ENCODE peak calls at places on chromosome 4, in six cellular contexts. I is mammary epithelial cell, X is testis, U is cardiac muscle cell, S is HL-60, D is heart left ventricle. R is an unnamed sample.

GRCh38 chr4:26452565-26453531 is 37.4 kb downstream of the CCKAR start:
- DNase-seq in X (no peak), U (no peak), D (no peak), S (no peak), I (no peak), R (peak)

GRCh38 chr4:122259849-122260248 is 107.7 kb downstream of the BLTP1 start:
- DNase-seq in U (no peak), I (no peak), X (no peak), D (no peak), S (no peak), R (no peak)

GRCh38 chr4:139214039-139214534 is 37.1 kb upstream of the ELF2 start:
- DNase-seq in S (peak), I (no peak), X (peak), D (no peak), U (no peak), R (peak)

GRCh38 chr4:181909368-181909767 is 333.8 kb upstream of the TENM3 start:
- DNase-seq in S (no peak), D (no peak), I (peak), X (no peak), U (peak), R (peak)

GRCh38 chr4:122831515-122832196 is 5.0 kb downstream of the FGF2 start:
- DNase-seq in I (peak), S (no peak), X (no peak), U (no peak), D (no peak), R (no peak)

GRCh38 chr4:52172166-52172565 is 121.1 kb downstream of the SPATA18 start:
- DNase-seq in X (peak), I (peak), S (peak), U (peak), D (no peak), R (no peak)

GRCh38 chr4:184397516-184398163 is 76.7 kb downstream of the IRF2 start:
- DNase-seq in S (no peak), U (peak), D (no peak), X (peak), I (no peak), R (peak)

GRCh38 chr4:119212964-119213606 is 572 bp downstream of the USP53 start:
- DNase-seq in X (peak), S (peak), D (peak), I (peak), U (peak), R (peak)

GRCh38 chr4:3403104-3403906 is 38.5 kb upstream of the HGFAC start:
- DNase-seq in U (no peak), X (no peak), D (peak), I (no peak), S (no peak), R (no peak)

GRCh38 chr4:105414316-105414715 is 59.5 kb downstream of the PPA2 start:
- DNase-seq in D (no peak), S (no peak), U (no peak), X (no peak), I (no peak), R (peak)

GRCh38 chr4:139501117-139501516 is 47.2 kb downstream of the RAB33B start:
- DNase-seq in U (no peak), D (no peak), S (no peak), X (no peak), I (no peak), R (no peak)

GRCh38 chr4:47933798-47934197 is 19.4 kb upstream of the NFXL1 start:
- DNase-seq in D (no peak), I (peak), U (peak), S (no peak), X (no peak), R (no peak)

GRCh38 chr4:650951-651883 is 22.9 kb downstream of the ATP5ME start:
- DNase-seq in X (no peak), U (no peak), D (peak), S (no peak), I (peak), R (peak)

GRCh38 chr4:176775326-176775725 is 17.4 kb downstream of the VEGFC start:
- DNase-seq in X (no peak), D (no peak), S (no peak), U (peak), I (no peak), R (no peak)

GRCh38 chr4:119070301-119070700 is 65.3 kb upstream of the MYOZ2 start:
- DNase-seq in X (no peak), D (no peak), U (no peak), S (no peak), I (peak), R (no peak)

GRCh38 chr4:123349401-123350190 is 47.0 kb upstream of the SPRY1 start:
- DNase-seq in X (peak), I (no peak), D (no peak), S (no peak), U (peak), R (peak)

GRCh38 chr4:165965503-165965902 is 92.5 kb downstream of the TLL1 start:
- DNase-seq in X (no peak), D (no peak), I (peak), S (no peak), U (no peak), R (no peak)

GRCh38 chr4:3111461-3111860 is 37.0 kb downstream of the HTT start:
- DNase-seq in D (no peak), S (no peak), X (no peak), I (no peak), U (peak), R (peak)

GRCh38 chr4:115844180-115844579 is 730.8 kb upstream of the NDST4 start:
- DNase-seq in U (no peak), D (no peak), X (no peak), S (no peak), I (no peak), R (no peak)

GRCh38 chr4:6313216-6313615 is 43.6 kb downstream of the WFS1 start:
- DNase-seq in X (no peak), U (no peak), I (peak), D (no peak), S (no peak), R (no peak)
- TF ChIP-seq CTCF in X (no peak), U (no peak), I (no peak), D (no peak), S (no peak), R (no peak)

DNA sequence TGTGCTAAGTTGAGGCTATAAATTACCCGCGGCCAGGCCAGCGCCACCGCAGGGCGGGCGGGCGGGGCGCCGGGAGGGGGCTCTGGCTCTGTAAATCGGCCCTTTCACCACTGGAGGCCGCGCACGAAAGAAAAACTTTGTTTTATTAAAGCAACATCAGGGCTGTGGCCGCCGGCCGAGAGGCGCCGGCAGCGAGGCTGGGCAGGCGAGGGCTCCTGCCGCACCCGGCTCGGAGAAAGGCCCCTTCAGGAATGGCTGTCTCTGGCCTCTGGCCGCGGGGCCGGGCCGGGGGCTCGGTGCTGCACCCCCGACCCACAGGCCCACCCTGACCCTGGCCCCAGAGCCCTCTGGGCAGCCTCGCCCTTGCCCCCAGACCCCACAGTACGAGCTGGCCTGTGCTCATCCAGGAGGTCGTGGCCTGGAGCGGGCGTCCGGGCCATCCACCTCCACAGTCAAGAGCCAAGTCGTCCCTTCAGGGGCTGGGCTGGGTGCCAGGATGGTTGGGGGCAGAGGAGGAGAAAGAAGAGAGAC is 29.5 kb upstream of the FGFR3 start:
- DNase-seq in D (no peak), I (no peak), X (peak), U (peak), S (peak), R (peak)
- H3K4me3 ChIP-seq in D (peak), I (no peak), X (no peak), U (no peak), S (no peak), R (no peak)

GRCh38 chr4:99300934-99301333 is 10.1 kb upstream of the ADH1A start:
- DNase-seq in D (peak), S (no peak), I (peak), X (peak), U (peak), R (no peak)

GRCh38 chr4:99305638-99306380 is 15.0 kb upstream of the ADH1A start:
- DNase-seq in X (no peak), D (no peak), S (no peak), I (no peak), U (no peak), R (no peak)

DNA sequence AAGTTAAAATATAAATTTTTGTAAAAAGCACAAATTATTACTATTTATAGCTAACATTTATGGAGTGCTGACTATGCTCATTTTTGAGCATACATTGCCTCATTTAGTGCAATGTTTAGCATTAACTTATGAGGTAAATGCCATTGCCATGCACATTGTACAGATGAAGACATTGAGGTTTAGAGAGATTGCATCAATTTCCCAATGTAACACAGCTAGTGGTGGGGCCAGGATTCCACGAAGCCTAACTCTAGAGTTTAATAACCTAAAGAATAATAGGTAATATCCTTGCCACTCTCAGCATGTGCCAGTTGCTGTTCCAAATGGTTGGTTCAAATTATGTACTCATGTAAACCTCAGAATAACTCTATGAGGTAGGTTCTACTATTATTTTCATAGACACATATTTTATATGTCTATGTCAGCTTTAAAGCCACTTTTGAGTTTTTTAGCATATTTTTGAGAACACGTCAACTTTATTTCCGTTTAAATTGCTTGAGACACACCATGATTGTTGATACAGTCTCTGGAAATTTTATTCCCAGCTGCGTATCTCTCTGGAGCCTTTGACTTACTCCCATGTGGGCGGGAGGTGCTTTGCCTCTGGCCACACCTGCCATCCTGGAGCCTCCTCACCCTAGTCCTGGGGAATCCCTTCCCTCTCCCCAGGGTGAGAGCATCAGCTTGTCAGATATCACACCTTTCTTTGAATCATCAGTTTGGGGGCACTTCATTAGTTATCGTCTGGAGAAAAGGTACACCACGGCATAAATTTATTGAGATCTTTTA is 10.8 kb upstream of the ADH1A start:
- DNase-seq in X (no peak), S (no peak), I (no peak), U (peak), D (no peak), R (no peak)
- H3K27ac ChIP-seq in X (peak), S (no peak), I (no peak), U (no peak), D (peak), R (no peak)

GRCh38 chr4:64305565-64306254 is 103.5 kb downstream of the TECRL start:
- DNase-seq in X (no peak), D (no peak), U (no peak), S (no peak), I (no peak), R (no peak)
- TF ChIP-seq CTCF in X (no peak), D (no peak), U (no peak), S (no peak), I (no peak), R (no peak)

GRCh38 chr4:76968937-76969336 is 19.4 kb downstream of the SEPTIN11 start:
- DNase-seq in I (no peak), S (no peak), U (no peak), X (no peak), D (no peak), R (no peak)
- H3K4me3 ChIP-seq in I (no peak), S (no peak), U (no peak), X (no peak), D (no peak), R (no peak)

R was measured in endodermal cell.